ENCODE peak calls at places on chromosome 20, in four cellular contexts. B is CD8-positive, alpha-beta T cell; F is GM23338; K is fibroblast of lung. V is an unnamed sample.

GRCh38 chr20:2179233-2179580 is 77.6 kb downstream of the STK35 start:
- DNase-seq in B (no peak), F (no peak), K (no peak), V (no peak)

GRCh38 chr20:47929368-47930115 is 144.3 kb upstream of the SULF2 start:
- DNase-seq in B (no peak), F (no peak), K (peak), V (peak)

GRCh38 chr20:32481311-32482103 is 103.6 kb downstream of the NOL4L start:
- DNase-seq in B (no peak), F (no peak), K (no peak), V (no peak)

GRCh38 chr20:36404435-36404978 is 98.4 kb downstream of the DLGAP4 start:
- DNase-seq in B (no peak), F (no peak), K (no peak), V (no peak)

GRCh38 chr20:12110711-12111110 is 193.0 kb downstream of the BTBD3 start:
- DNase-seq in B (no peak), F (no peak), K (peak), V (no peak)

GRCh38 chr20:49091762-49092161 is 45.6 kb downstream of the CSE1L start:
- DNase-seq in B (no peak), F (no peak), K (no peak), V (no peak)

GRCh38 chr20:13809855-13810254 is 25.0 kb downstream of the NDUFAF5 start:
- DNase-seq in B (no peak), F (no peak), K (no peak), V (no peak)

GRCh38 chr20:63125581-63125892 is 90.4 kb downstream of the YTHDF1 start:
- DNase-seq in B (no peak), F (no peak), K (no peak), V (no peak)

GRCh38 chr20:20733943-20734342 is 21.5 kb upstream of the RALGAPA2 start:
- DNase-seq in B (no peak), F (no peak), K (no peak), V (no peak)

GRCh38 chr20:56504373-56505005 is 20.1 kb upstream of the FAM209A start:
- DNase-seq in B (no peak), F (peak), K (no peak), V (no peak)

GRCh38 chr20:48139262-48140041 is 354.2 kb upstream of the SULF2 start:
- DNase-seq in B (no peak), F (no peak), K (peak), V (peak)

GRCh38 chr20:25750765-25751696 is 54.4 kb upstream of the ZNF337 start:
- DNase-seq in B (peak), F (peak), K (peak), V (peak)

GRCh38 chr20:953742-954141 is 37.6 kb upstream of the ANGPT4 start:
- DNase-seq in B (no peak), F (peak), K (no peak), V (no peak)
- TF ChIP-seq CTCF in B (no peak), F (peak), K (peak), V (peak)

GRCh38 chr20:59777814-59778575 is 155.4 kb downstream of the SYCP2 start:
- DNase-seq in B (no peak), F (no peak), K (no peak), V (no peak)

GRCh38 chr20:59781236-59781635 is 152.2 kb downstream of the SYCP2 start:
- DNase-seq in B (no peak), F (no peak), K (no peak), V (no peak)

GRCh38 chr20:59778615-59779200 is 154.7 kb downstream of the SYCP2 start:
- DNase-seq in B (no peak), F (no peak), K (no peak), V (no peak)

GRCh38 chr20:59780494-59781185 is 152.8 kb downstream of the SYCP2 start:
- DNase-seq in B (no peak), F (no peak), K (no peak), V (no peak)

DNA sequence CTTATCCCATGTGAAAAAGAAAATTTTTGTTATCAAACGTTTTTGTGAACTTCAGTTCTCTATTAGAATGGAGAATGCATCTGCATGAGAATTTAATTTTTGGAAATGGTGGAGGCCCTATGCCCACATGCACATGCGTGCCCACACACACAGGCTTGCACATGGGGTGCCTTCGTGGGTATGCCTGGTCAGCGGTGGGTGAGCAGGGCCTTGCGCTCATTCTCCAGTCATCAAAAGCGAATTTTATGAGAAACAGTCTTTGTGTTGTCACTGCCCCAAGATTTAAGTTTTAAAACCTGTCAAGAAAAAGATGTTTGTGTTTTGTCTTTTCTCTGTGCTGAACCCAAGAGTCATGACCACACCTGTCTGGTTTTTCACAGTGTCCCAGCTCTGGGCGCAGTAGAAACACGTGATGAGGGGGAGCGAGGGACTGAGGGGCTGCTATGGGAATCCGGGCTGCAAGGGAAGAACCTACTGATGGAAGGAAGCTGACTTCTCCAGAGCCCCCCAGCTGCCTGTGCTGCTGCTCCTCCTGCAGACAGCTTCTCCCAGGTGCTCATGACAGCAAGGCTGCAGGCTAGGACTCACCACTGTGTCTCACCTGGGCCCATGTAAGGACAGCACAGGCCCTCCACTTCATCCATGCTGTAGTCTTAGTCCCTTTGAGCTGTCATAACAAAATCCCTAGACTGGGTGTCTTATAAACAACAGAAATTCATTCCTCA is 153.6 kb downstream of the SYCP2 start:
- DNase-seq in B (no peak), F (no peak), K (no peak), V (no peak)
- TF ChIP-seq CTCF in B (no peak), F (no peak), K (no peak), V (no peak)

GRCh38 chr20:24296477-24297380 is 172.7 kb upstream of the SYNDIG1 start:
- DNase-seq in B (no peak), F (no peak), K (no peak), V (no peak)
- TF ChIP-seq CTCF in B (no peak), F (no peak), K (no peak), V (no peak)

GRCh38 chr20:59207235-59207634 is 43.6 kb downstream of the ZNF831 start:
- DNase-seq in B (no peak), F (no peak), K (no peak), V (no peak)

GRCh38 chr20:59204201-59204894 is 40.7 kb downstream of the ZNF831 start:
- DNase-seq in B (no peak), F (no peak), K (no peak), V (no peak)

GRCh38 chr20:59210186-59210585 is 46.6 kb downstream of the ZNF831 start:
- DNase-seq in B (no peak), F (no peak), K (no peak), V (no peak)

GRCh38 chr20:59205044-59205443 is 41.4 kb downstream of the ZNF831 start:
- DNase-seq in B (no peak), F (no peak), K (no peak), V (no peak)

GRCh38 chr20:59207742-59208357 is 44.2 kb downstream of the ZNF831 start:
- DNase-seq in B (peak), F (peak), K (no peak), V (no peak)
- TF ChIP-seq CTCF in B (peak), F (peak), K (peak), V (peak)

GRCh38 chr20:59403962-59404314 is 103.5 kb downstream of the EDN3 start:
- DNase-seq in B (no peak), F (no peak), K (no peak), V (no peak)
- TF ChIP-seq CTCF in B (peak), F (no peak), K (peak), V (no peak)

DNA sequence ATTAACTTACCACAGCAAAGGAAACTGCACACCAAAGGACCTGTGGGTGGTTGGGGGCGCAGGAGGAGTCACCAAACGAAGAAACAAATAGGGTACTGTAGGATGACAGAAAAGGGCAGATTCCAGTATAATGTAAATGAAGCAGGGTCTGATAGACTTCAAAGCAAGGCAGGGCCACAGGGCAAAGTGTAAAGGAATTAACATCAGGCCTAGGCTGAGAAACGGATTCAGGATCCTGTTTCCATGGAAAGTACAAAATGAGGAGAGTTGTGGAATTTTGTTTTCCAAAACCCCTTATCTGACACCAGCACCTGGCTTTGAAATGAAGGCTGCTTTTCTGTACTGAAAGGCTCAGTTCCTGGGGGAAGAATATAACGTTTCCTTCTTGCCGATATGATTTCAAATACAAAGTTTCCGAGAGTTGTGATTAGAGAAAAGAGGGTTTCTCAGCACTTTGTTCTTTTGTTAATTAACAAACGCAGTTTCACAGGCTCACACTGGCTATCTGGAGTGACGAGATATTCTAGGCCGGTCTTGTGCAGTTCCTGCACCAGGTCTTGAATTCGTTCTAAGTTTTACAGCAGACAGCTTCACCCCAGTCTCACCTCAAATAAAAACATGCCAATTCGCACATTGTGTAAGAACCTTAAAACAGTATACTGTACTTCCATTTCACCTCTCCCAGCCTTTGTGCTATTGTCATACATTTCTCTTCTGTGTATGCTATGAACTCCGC is 5.8 kb downstream of the DEFB123 start:
- DNase-seq in B (no peak), F (no peak), K (no peak), V (no peak)
- TF ChIP-seq CTCF in B (no peak), F (no peak), K (no peak), V (no peak)